ENCODE peak calls at places on chromosomes 7 and 10, in seven cellular contexts. One of them, this sample, is unnamed.

GRCh38 chr10:93379366-93380042 is 102.6 kb downstream of the MYOF start:
- DNase-seq in tibial artery: no peak
- DNase-seq in psoas muscle: no peak
- DNase-seq in fibroblast of lung: peak; percentile 91
- DNase-seq in SK-N-SH: no peak
- DNase-seq in IMR-90: peak; percentile 86
- DNase-seq in lower lobe of right lung: no peak
- DNase-seq in this sample: no peak

GRCh38 chr10:116743266-116744064 is 1.1 kb upstream of the HSPA12A start:
- DNase-seq in psoas muscle: no peak
- DNase-seq in lower lobe of right lung: no peak
- DNase-seq in IMR-90: no peak
- DNase-seq in SK-N-SH: no peak
- DNase-seq in fibroblast of lung: no peak
- DNase-seq in tibial artery: no peak
- DNase-seq in this sample: no peak

GRCh38 chr7:82230826-82231581 is 212.6 kb downstream of the CACNA2D1 start:
- DNase-seq in psoas muscle: no peak
- DNase-seq in tibial artery: no peak
- DNase-seq in SK-N-SH: no peak
- DNase-seq in fibroblast of lung: no peak
- DNase-seq in lower lobe of right lung: no peak
- DNase-seq in IMR-90: no peak
- DNase-seq in this sample: no peak

GRCh38 chr7:75989084-75989725 is 5.2 kb downstream of the TMEM120A start:
- DNase-seq in tibial artery: peak; percentile 84
- DNase-seq in IMR-90: no peak
- DNase-seq in fibroblast of lung: no peak
- DNase-seq in lower lobe of right lung: peak; percentile 8
- DNase-seq in SK-N-SH: peak; percentile 75
- DNase-seq in psoas muscle: peak; percentile 53
- DNase-seq in this sample: peak; percentile 93

GRCh38 chr7:74306737-74307469 is 17.7 kb downstream of the CLIP2 start:
- DNase-seq in tibial artery: peak; percentile 81
- DNase-seq in IMR-90: peak; percentile 85
- DNase-seq in psoas muscle: peak; percentile 69
- DNase-seq in SK-N-SH: peak; percentile 64
- DNase-seq in fibroblast of lung: peak; percentile 84
- DNase-seq in lower lobe of right lung: no peak
- DNase-seq in this sample: peak; percentile 64

GRCh38 chr7:105319578-105319977 is 69.1 kb downstream of the SRPK2 start:
- DNase-seq in psoas muscle: no peak
- DNase-seq in lower lobe of right lung: no peak
- DNase-seq in tibial artery: no peak
- DNase-seq in SK-N-SH: no peak
- DNase-seq in IMR-90: no peak
- DNase-seq in fibroblast of lung: no peak
- DNase-seq in this sample: no peak

GRCh38 chr10:72087969-72088878 is at the start of gene SPOCK2:
- DNase-seq in SK-N-SH: peak; percentile 79
- DNase-seq in tibial artery: no peak
- DNase-seq in psoas muscle: peak; percentile 27
- DNase-seq in IMR-90: no peak
- DNase-seq in fibroblast of lung: no peak
- DNase-seq in lower lobe of right lung: peak; percentile 61
- DNase-seq in this sample: no peak

GRCh38 chr10:99394256-99394655 is 36.2 kb downstream of the GOT1 start:
- DNase-seq in psoas muscle: no peak
- DNase-seq in tibial artery: no peak
- DNase-seq in SK-N-SH: no peak
- DNase-seq in fibroblast of lung: no peak
- DNase-seq in lower lobe of right lung: no peak
- DNase-seq in IMR-90: no peak
- DNase-seq in this sample: no peak

GRCh38 chr7:4216016-4216415 is 466.1 kb upstream of the FOXK1 start:
- DNase-seq in IMR-90: no peak
- DNase-seq in tibial artery: peak; percentile 46
- DNase-seq in SK-N-SH: no peak
- DNase-seq in fibroblast of lung: no peak
- DNase-seq in lower lobe of right lung: no peak
- DNase-seq in psoas muscle: no peak
- DNase-seq in this sample: no peak

GRCh38 chr10:94546616-94547175 is 1.1 kb downstream of the HELLS start:
- DNase-seq in psoas muscle: no peak
- DNase-seq in tibial artery: no peak
- DNase-seq in lower lobe of right lung: no peak
- DNase-seq in fibroblast of lung: peak; percentile 18
- DNase-seq in IMR-90: peak; percentile 12
- DNase-seq in SK-N-SH: peak; percentile 15
- DNase-seq in this sample: no peak

GRCh38 chr7:129607471-129608120 is 3.9 kb upstream of the NRF1 start:
- DNase-seq in IMR-90: no peak
- DNase-seq in tibial artery: no peak
- DNase-seq in fibroblast of lung: no peak
- DNase-seq in psoas muscle: no peak
- DNase-seq in lower lobe of right lung: no peak
- DNase-seq in SK-N-SH: peak; percentile 64
- DNase-seq in this sample: no peak

GRCh38 chr10:70191906-70192305 is 21.6 kb upstream of the SAR1A start:
- DNase-seq in tibial artery: no peak
- DNase-seq in SK-N-SH: no peak
- DNase-seq in lower lobe of right lung: no peak
- DNase-seq in psoas muscle: no peak
- DNase-seq in fibroblast of lung: peak; percentile 93
- DNase-seq in IMR-90: peak; percentile 95
- DNase-seq in this sample: no peak

GRCh38 chr10:21314234-21314633 is 211.2 kb downstream of the SKIDA1 start:
- DNase-seq in SK-N-SH: no peak
- DNase-seq in lower lobe of right lung: no peak
- DNase-seq in IMR-90: no peak
- DNase-seq in psoas muscle: no peak
- DNase-seq in fibroblast of lung: peak; percentile 77
- DNase-seq in tibial artery: no peak
- DNase-seq in this sample: no peak

GRCh38 chr7:29281782-29282541 is 87.4 kb downstream of the CHN2 start:
- DNase-seq in psoas muscle: no peak
- DNase-seq in fibroblast of lung: peak; percentile 15
- DNase-seq in lower lobe of right lung: no peak
- DNase-seq in SK-N-SH: peak; percentile 82
- DNase-seq in tibial artery: no peak
- DNase-seq in IMR-90: no peak
- DNase-seq in this sample: peak; percentile 86

GRCh38 chr10:77357185-77357584 is 280.4 kb downstream of the KCNMA1 start:
- DNase-seq in psoas muscle: no peak
- DNase-seq in fibroblast of lung: no peak
- DNase-seq in tibial artery: no peak
- DNase-seq in IMR-90: no peak
- DNase-seq in lower lobe of right lung: no peak
- DNase-seq in SK-N-SH: no peak
- DNase-seq in this sample: no peak

GRCh38 chr10:11225935-11226334 is 208.3 kb downstream of the CELF2 start:
- DNase-seq in IMR-90: no peak
- DNase-seq in tibial artery: no peak
- DNase-seq in SK-N-SH: no peak
- DNase-seq in lower lobe of right lung: peak; percentile 73
- DNase-seq in fibroblast of lung: no peak
- DNase-seq in psoas muscle: no peak
- DNase-seq in this sample: peak; percentile 46

GRCh38 chr10:32125023-32125422 is 68.8 kb upstream of the KIF5B start:
- DNase-seq in fibroblast of lung: no peak
- DNase-seq in SK-N-SH: no peak
- DNase-seq in lower lobe of right lung: no peak
- DNase-seq in IMR-90: no peak
- DNase-seq in psoas muscle: no peak
- DNase-seq in tibial artery: no peak
- DNase-seq in this sample: no peak

DNA sequence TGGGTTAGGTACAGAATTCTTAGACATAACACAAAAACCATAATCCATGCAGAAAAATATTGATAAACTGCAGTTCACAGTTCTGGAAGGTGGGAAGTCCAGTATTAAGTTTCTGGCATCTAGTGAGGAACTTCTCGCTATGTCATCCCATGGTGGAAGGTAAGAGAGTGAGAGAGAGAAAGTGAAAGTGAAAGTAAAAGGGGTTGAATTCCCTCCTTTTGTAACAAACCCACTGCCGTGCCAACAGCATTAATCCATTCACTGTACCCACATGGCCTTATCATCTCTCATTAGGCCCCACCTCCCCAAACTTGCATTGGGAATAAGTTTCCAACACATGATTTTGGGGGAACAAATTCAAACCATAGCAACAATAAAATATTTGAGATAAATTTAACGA is 17.1 kb downstream of the ZNF485 start:
- DNase-seq in fibroblast of lung: peak; percentile 15
- DNase-seq in psoas muscle: no peak
- DNase-seq in IMR-90: peak; percentile 13
- DNase-seq in SK-N-SH: peak; percentile 16
- DNase-seq in lower lobe of right lung: no peak
- DNase-seq in tibial artery: no peak
- DNase-seq in this sample: no peak
- H3K4me3 ChIP-seq in fibroblast of lung: no peak overlapping the region
- H3K4me3 ChIP-seq in psoas muscle: peak overlapping the region; percentile 41
- H3K4me3 ChIP-seq in IMR-90: peak overlapping the region; percentile 45
- H3K4me3 ChIP-seq in SK-N-SH: peak overlapping the region; percentile 33
- H3K4me3 ChIP-seq in lower lobe of right lung: peak overlapping the region; percentile 38
- H3K4me3 ChIP-seq in tibial artery: peak overlapping the region; percentile 25
- H3K4me3 ChIP-seq in this sample: peak overlapping the region; percentile 11

GRCh38 chr7:139119486-139119849 is 9.9 kb upstream of the ZC3HAV1 start:
- DNase-seq in fibroblast of lung: no peak
- DNase-seq in lower lobe of right lung: no peak
- DNase-seq in IMR-90: no peak
- DNase-seq in psoas muscle: no peak
- DNase-seq in tibial artery: no peak
- DNase-seq in SK-N-SH: no peak
- DNase-seq in this sample: no peak

GRCh38 chr7:139118803-139119485 is 9.4 kb upstream of the ZC3HAV1 start:
- DNase-seq in SK-N-SH: no peak
- DNase-seq in lower lobe of right lung: no peak
- DNase-seq in psoas muscle: no peak
- DNase-seq in tibial artery: no peak
- DNase-seq in IMR-90: peak; percentile 37
- DNase-seq in fibroblast of lung: no peak
- DNase-seq in this sample: no peak

GRCh38 chr7:139127648-139128047 is 18.1 kb upstream of the ZC3HAV1 start:
- DNase-seq in psoas muscle: no peak
- DNase-seq in lower lobe of right lung: no peak
- DNase-seq in tibial artery: no peak
- DNase-seq in IMR-90: peak; percentile 48
- DNase-seq in fibroblast of lung: no peak
- DNase-seq in SK-N-SH: no peak
- DNase-seq in this sample: no peak

GRCh38 chr7:139125637-139126036 is 16.1 kb upstream of the ZC3HAV1 start:
- DNase-seq in psoas muscle: no peak
- DNase-seq in tibial artery: no peak
- DNase-seq in lower lobe of right lung: no peak
- DNase-seq in IMR-90: no peak
- DNase-seq in fibroblast of lung: no peak
- DNase-seq in SK-N-SH: no peak
- DNase-seq in this sample: no peak

GRCh38 chr7:139124084-139124914 is 14.8 kb upstream of the ZC3HAV1 start:
- DNase-seq in lower lobe of right lung: no peak
- DNase-seq in IMR-90: no peak
- DNase-seq in psoas muscle: no peak
- DNase-seq in fibroblast of lung: no peak
- DNase-seq in SK-N-SH: no peak
- DNase-seq in tibial artery: no peak
- DNase-seq in this sample: no peak
- H3K27ac ChIP-seq in lower lobe of right lung: no peak overlapping the region
- H3K27ac ChIP-seq in IMR-90: no peak overlapping the region
- H3K27ac ChIP-seq in psoas muscle: no peak overlapping the region
- H3K27ac ChIP-seq in fibroblast of lung: no peak overlapping the region
- H3K27ac ChIP-seq in SK-N-SH: no peak overlapping the region
- H3K27ac ChIP-seq in tibial artery: no peak overlapping the region
- H3K27ac ChIP-seq in this sample: no peak overlapping the region

GRCh38 chr7:1367501-1367900 is 91.8 kb downstream of the MICALL2 start:
- DNase-seq in fibroblast of lung: no peak
- DNase-seq in lower lobe of right lung: no peak
- DNase-seq in SK-N-SH: peak; percentile 44
- DNase-seq in tibial artery: no peak
- DNase-seq in psoas muscle: no peak
- DNase-seq in IMR-90: no peak
- DNase-seq in this sample: peak; percentile 4
- H3K4me3 ChIP-seq in fibroblast of lung: no peak overlapping the region
- H3K4me3 ChIP-seq in lower lobe of right lung: no peak overlapping the region
- H3K4me3 ChIP-seq in SK-N-SH: no peak overlapping the region
- H3K4me3 ChIP-seq in tibial artery: no peak overlapping the region
- H3K4me3 ChIP-seq in psoas muscle: no peak overlapping the region
- H3K4me3 ChIP-seq in IMR-90: no peak overlapping the region
- H3K4me3 ChIP-seq in this sample: no peak overlapping the region

GRCh38 chr7:150403376-150404171 is 24.4 kb downstream of the ZNF775 start:
- DNase-seq in IMR-90: no peak
- DNase-seq in fibroblast of lung: no peak
- DNase-seq in tibial artery: no peak
- DNase-seq in SK-N-SH: no peak
- DNase-seq in psoas muscle: no peak
- DNase-seq in lower lobe of right lung: no peak
- DNase-seq in this sample: peak; percentile 40
- H3K27ac ChIP-seq in IMR-90: no peak overlapping the region
- H3K27ac ChIP-seq in fibroblast of lung: no peak overlapping the region
- H3K27ac ChIP-seq in tibial artery: peak overlapping the region; percentile 98
- H3K27ac ChIP-seq in SK-N-SH: no peak overlapping the region
- H3K27ac ChIP-seq in psoas muscle: peak overlapping the region; percentile 97
- H3K27ac ChIP-seq in lower lobe of right lung: peak overlapping the region; percentile 97
- H3K27ac ChIP-seq in this sample: peak overlapping the region; percentile 96

GRCh38 chr10:132186488-132187413 is at the start of gene DPYSL4:
- DNase-seq in psoas muscle: no peak
- DNase-seq in lower lobe of right lung: no peak
- DNase-seq in tibial artery: no peak
- DNase-seq in fibroblast of lung: peak; percentile 9
- DNase-seq in SK-N-SH: peak; percentile 99
- DNase-seq in IMR-90: no peak
- DNase-seq in this sample: peak; percentile 40
- H3K4me3 ChIP-seq in psoas muscle: peak within 1 kb of the TSS; percentile 57
- H3K4me3 ChIP-seq in lower lobe of right lung: peak within 1 kb of the TSS; percentile 51
- H3K4me3 ChIP-seq in tibial artery: peak within 1 kb of the TSS; percentile 24
- H3K4me3 ChIP-seq in fibroblast of lung: peak within 1 kb of the TSS; percentile 21
- H3K4me3 ChIP-seq in SK-N-SH: peak within 1 kb of the TSS; percentile 85
- H3K4me3 ChIP-seq in IMR-90: peak within 1 kb of the TSS; percentile 92
- H3K4me3 ChIP-seq in this sample: peak within 1 kb of the TSS; percentile 55

This sample was measured in heart left ventricle.